ENCODE peak calls at places on chromosomes 5 and 9, in seven cellular contexts. I is choroid plexus epithelial cell; R is OCI-LY7; O is fibroblast of lung; C is brain microvascular endothelial cell; H is HL-60; L is CD8-positive, alpha-beta T cell. W is an unnamed sample.
A peak's percentile ranks its signal among the peaks of the same experiment; 100 is the strongest.

GRCh38 chr9:123996731-123997421 is 14.7 kb upstream of the LHX2 start:
- DNase-seq in I (peak; percentile 65), R (no peak), O (no peak), C (no peak), H (no peak), L (no peak), W (peak; percentile 25)

GRCh38 chr9:15138357-15138686 is 168.7 kb downstream of the TTC39B start:
- DNase-seq in I (no peak), R (no peak), O (no peak), C (no peak), H (no peak), L (no peak), W (no peak)

GRCh38 chr9:71446499-71447411 is 321.6 kb downstream of the CEMIP2 start:
- DNase-seq in I (peak; percentile 50), R (no peak), O (peak; percentile 51), C (peak; percentile 48), H (no peak), L (no peak), W (peak; percentile 72)

GRCh38 chr5:1732238-1732880 is 67.3 kb downstream of the MRPL36 start:
- DNase-seq in I (no peak), R (no peak), O (no peak), C (no peak), H (no peak), L (peak; percentile 7), W (no peak)

GRCh38 chr5:50710838-50711237 is 44.4 kb downstream of the PARP8 start:
- DNase-seq in I (no peak), R (no peak), O (no peak), C (no peak), H (no peak), L (no peak), W (no peak)

GRCh38 chr5:105581988-105582690 is 2019.5 kb upstream of the NUDT12 start:
- DNase-seq in I (no peak), R (no peak), O (no peak), C (no peak), H (no peak), L (no peak), W (no peak)

GRCh38 chr5:32138839-32139493 is 35.2 kb downstream of the GOLPH3 start:
- DNase-seq in I (no peak), R (no peak), O (no peak), C (peak; percentile 40), H (no peak), L (peak; percentile 16), W (no peak)

GRCh38 chr9:84839538-84839937 is 170.0 kb downstream of the NTRK2 start:
- DNase-seq in I (peak; percentile 15), R (no peak), O (no peak), C (peak; percentile 30), H (no peak), L (no peak), W (peak; percentile 60)

GRCh38 chr5:94746731-94747124 is 128.3 kb downstream of the SLF1 start:
- DNase-seq in I (peak; percentile 75), R (peak; percentile 87), O (no peak), C (peak; percentile 31), H (peak; percentile 31), L (no peak), W (no peak)
- H3K4me3 ChIP-seq in I (no peak overlapping the region), R (peak overlapping the region; percentile 23), O (no peak overlapping the region), C (no peak overlapping the region), H (no peak overlapping the region), L (no peak overlapping the region), W (no peak overlapping the region)

DNA sequence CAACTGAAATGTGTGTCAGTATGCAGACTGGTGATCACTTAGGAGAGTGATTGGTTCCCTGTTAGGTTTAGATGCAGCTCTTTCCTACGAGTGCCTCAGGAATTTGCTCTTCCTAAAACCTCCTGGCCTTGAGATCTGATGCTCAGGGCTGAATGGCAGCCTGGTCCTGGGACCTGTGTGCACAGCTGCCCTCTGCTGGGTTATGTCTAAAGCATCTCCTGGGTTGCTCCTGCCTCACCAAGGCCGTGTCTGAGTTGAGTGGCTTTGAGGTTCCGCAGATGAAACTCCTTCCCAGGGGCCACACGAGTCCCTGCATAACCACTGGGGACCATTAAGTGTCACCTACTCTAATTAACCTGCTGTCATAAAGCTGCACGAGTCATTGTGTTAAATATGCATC is 59.5 kb downstream of the MVB12B start:
- DNase-seq in I (peak; percentile 54), R (peak; percentile 11), O (no peak), C (no peak), H (no peak), L (no peak), W (peak; percentile 64)
- TF ChIP-seq CTCF in I (peak; percentile 62), R (peak; percentile 48), O (peak; percentile 15), C (peak; percentile 69), H (no peak), L (no peak), W (peak; percentile 56)

GRCh38 chr5:180259260-180259611 is 32.6 kb downstream of the MAPK9 start:
- DNase-seq in I (peak; percentile 5), R (no peak), O (peak; percentile 1), C (no peak), H (no peak), L (no peak), W (no peak)
- H3K4me3 ChIP-seq in I (no peak overlapping the region), R (no peak overlapping the region), O (no peak overlapping the region), C (no peak overlapping the region), H (no peak overlapping the region), L (no peak overlapping the region), W (no peak overlapping the region)

DNA sequence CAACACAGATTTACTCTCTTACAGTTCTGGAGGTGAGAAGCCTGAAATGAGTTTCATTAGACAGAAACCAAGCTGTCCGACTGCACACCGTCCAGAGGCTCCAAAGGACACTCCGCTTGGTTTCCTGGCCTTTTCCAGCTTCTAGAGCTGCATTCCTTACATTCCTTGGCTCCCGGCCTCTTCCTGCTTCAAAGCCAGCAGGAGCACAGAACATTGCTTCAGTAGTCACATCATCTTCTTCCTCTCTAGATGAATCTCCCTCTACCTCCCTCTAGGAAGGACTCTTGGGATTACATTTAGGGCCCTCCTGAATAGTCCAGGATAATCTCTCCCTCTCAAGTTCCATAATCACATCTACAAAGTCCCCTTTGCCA is 213.3 kb downstream of the CDK5RAP2 start:
- DNase-seq in I (peak; percentile 91), R (no peak), O (peak; percentile 79), C (peak; percentile 82), H (no peak), L (no peak), W (peak; percentile 49)
- TF ChIP-seq CTCF in I (peak; percentile 61), R (no peak), O (peak; percentile 52), C (peak; percentile 66), H (no peak), L (no peak), W (peak; percentile 17)

DNA sequence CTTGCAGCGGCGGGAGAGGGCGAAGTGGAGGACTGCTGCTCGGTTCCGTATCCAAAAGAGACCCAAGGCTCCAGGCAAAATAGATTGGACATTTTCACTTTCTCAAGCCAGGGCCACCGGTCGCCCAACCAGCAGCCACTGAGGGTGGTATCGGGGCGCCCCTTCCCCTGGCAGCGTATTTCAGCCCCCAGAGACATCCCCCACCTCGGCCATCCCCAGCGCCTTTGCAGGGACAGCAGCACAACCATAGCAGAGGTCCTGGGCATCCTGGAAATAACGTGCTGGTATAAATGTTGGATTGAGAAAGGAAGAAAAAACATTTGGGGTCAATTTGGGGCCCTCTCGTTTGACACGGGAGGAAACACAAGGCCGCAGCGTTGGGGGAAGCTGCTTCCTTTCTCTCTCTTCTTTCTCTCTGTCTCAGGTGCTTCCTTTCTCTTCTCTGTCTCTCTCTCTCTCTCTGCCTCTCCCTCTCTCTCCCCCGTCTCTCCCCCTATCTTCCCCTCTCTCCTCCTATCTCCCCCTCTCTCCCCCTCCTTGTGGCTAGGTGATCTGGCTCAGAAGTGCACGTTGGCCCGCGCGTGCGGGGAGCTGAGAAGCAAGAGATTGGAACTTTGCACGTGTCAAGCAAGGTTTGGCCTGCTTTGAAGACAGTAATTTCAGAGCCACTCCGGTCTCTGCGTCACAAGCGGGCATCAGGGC is 626 bp upstream of the RETREG1 start:
- DNase-seq in I (no peak), R (no peak), O (no peak), C (no peak), H (no peak), L (peak; percentile 61), W (no peak)
- H3K4me3 ChIP-seq in I (peak overlapping the region; percentile 56), R (peak overlapping the region; percentile 62), O (peak overlapping the region; percentile 23), C (peak overlapping the region; percentile 51), H (peak overlapping the region; percentile 81), L (peak overlapping the region; percentile 79), W (no peak overlapping the region)

GRCh38 chr5:179336126-179336870 is 9.0 kb downstream of the ADAMTS2 start:
- DNase-seq in I (no peak), R (no peak), O (no peak), C (no peak), H (no peak), L (no peak), W (no peak)
- TF ChIP-seq CTCF in I (no peak), R (no peak), O (no peak), C (no peak), H (no peak), L (no peak), W (no peak)

GRCh38 chr9:126915281-126915816 is 767 bp downstream of the RALGPS1 start:
- DNase-seq in I (no peak), R (peak; percentile 61), O (no peak), C (no peak), H (no peak), L (peak; percentile 29), W (peak; percentile 47)
- H3K4me3 ChIP-seq in I (no peak overlapping the region), R (peak overlapping the region; percentile 69), O (no peak overlapping the region), C (no peak overlapping the region), H (peak overlapping the region; percentile 30), L (peak overlapping the region; percentile 33), W (peak overlapping the region; percentile 38)

DNA sequence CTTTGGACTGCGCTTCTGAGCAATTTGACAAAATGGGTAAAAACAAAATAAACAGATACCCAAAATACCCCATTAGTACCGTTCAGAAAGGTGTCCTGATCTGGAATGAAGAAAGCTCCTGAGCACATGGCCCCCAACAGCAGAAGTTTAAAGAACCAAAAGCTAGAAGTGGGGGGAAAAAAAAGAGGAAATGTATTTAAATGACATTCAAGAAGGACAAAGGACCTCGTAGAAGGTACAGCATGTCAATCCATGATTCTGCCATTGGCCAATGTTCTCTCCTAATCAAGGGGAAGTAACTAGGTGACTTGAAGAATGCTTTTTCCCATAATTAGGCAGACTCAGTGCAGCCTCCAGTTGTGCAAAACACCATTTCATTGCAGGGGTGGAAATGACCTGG is 78.6 kb downstream of the SERINC5 start:
- DNase-seq in I (no peak), R (no peak), O (no peak), C (no peak), H (no peak), L (no peak), W (no peak)
- TF ChIP-seq CTCF in I (no peak), R (no peak), O (no peak), C (no peak), H (no peak), L (no peak), W (no peak)